ENCODE peak calls at places on chromosomes 6 and 20, in ten cellular contexts. A, W, K, I, H, E, P, S, Z and V are unnamed samples.
A peak's percentile ranks its signal among the peaks of the same experiment; 100 is the strongest.

GRCh38 chr6:36769676-36770499 is 69.4 kb downstream of the CPNE5 start:
- DNase-seq in A (no peak), W (peak; percentile 60), K (no peak), I (peak; percentile 69), H (no peak), E (no peak), P (no peak), S (no peak), Z (peak; percentile 75), V (peak; percentile 62)

GRCh38 chr6:20404641-20405032 is 3.0 kb downstream of the E2F3 start:
- DNase-seq in A (no peak), W (peak; percentile 83), K (peak; percentile 63), I (peak; percentile 81), H (peak; percentile 77), E (peak; percentile 42), P (peak; percentile 64), S (peak; percentile 93), Z (peak; percentile 68), V (peak; percentile 48)

GRCh38 chr6:139367810-139368321 is 6.6 kb downstream of the CITED2 start:
- DNase-seq in A (no peak), W (peak; percentile 56), K (peak; percentile 77), I (peak; percentile 27), H (peak; percentile 32), E (no peak), P (no peak), S (no peak), Z (no peak), V (peak; percentile 66)

GRCh38 chr6:117548797-117549301 is 53.5 kb downstream of the GOPC start:
- DNase-seq in A (no peak), W (no peak), K (no peak), I (peak; percentile 85), H (peak; percentile 82), E (no peak), P (peak; percentile 5), S (peak; percentile 36), Z (peak; percentile 36), V (peak; percentile 15)

GRCh38 chr20:51768759-51769517 is 748 bp upstream of the ATP9A start:
- DNase-seq in A (peak; percentile 34), W (peak; percentile 17), K (no peak), I (no peak), H (no peak), E (no peak), P (no peak), S (peak; percentile 38), Z (no peak), V (no peak)

GRCh38 chr6:168197636-168198301 is 118.8 kb upstream of the FRMD1 start:
- DNase-seq in A (no peak), W (no peak), K (peak; percentile 9), I (no peak), H (no peak), E (no peak), P (no peak), S (no peak), Z (no peak), V (no peak)

GRCh38 chr6:98641929-98642328 is 192.4 kb upstream of the POU3F2 start:
- DNase-seq in A (no peak), W (no peak), K (no peak), I (no peak), H (no peak), E (no peak), P (no peak), S (no peak), Z (peak; percentile 5), V (no peak)

GRCh38 chr6:151087861-151088598 is 151.7 kb upstream of the AKAP12 start:
- DNase-seq in A (peak; percentile 81), W (peak; percentile 54), K (no peak), I (peak; percentile 63), H (peak; percentile 95), E (no peak), P (no peak), S (no peak), Z (peak; percentile 91), V (peak; percentile 75)

GRCh38 chr20:23042270-23042669 is 7.2 kb downstream of the SSTR4 start:
- DNase-seq in A (no peak), W (no peak), K (no peak), I (no peak), H (no peak), E (no peak), P (no peak), S (no peak), Z (no peak), V (no peak)

GRCh38 chr20:33306807-33307206 is 23.8 kb downstream of the BPIFB1 start:
- DNase-seq in A (no peak), W (no peak), K (peak; percentile 40), I (no peak), H (no peak), E (no peak), P (no peak), S (no peak), Z (no peak), V (no peak)

GRCh38 chr20:4864292-4864691 is 137.0 kb downstream of the SLC23A2 start:
- DNase-seq in A (no peak), W (no peak), K (no peak), I (no peak), H (no peak), E (no peak), P (no peak), S (no peak), Z (no peak), V (no peak)

GRCh38 chr6:88472731-88473130 is 306.6 kb upstream of the CNR1 start:
- DNase-seq in A (no peak), W (no peak), K (no peak), I (no peak), H (no peak), E (no peak), P (no peak), S (no peak), Z (no peak), V (no peak)

GRCh38 chr20:6395695-6396094 is 272.9 kb upstream of the FERMT1 start:
- DNase-seq in A (no peak), W (no peak), K (no peak), I (peak; percentile 56), H (peak; percentile 20), E (no peak), P (no peak), S (no peak), Z (no peak), V (peak; percentile 64)

GRCh38 chr6:136723780-136724179 is 68.5 kb downstream of the MAP3K5 start:
- DNase-seq in A (no peak), W (peak; percentile 64), K (no peak), I (no peak), H (peak; percentile 38), E (no peak), P (peak; percentile 26), S (no peak), Z (no peak), V (peak; percentile 38)